ENCODE peak calls at places on chromosomes 4 and X, in five cellular contexts. F is left ventricle myocardium inferior, N is gastrocnemius medialis, W is neural progenitor cell, M is spleen. V is an unnamed sample.

GRCh38 chr4:154741877-154742851 is 1.6 kb upstream of the LRAT start:
- DNase-seq in F (no peak), N (no peak), W (peak; percentile 89), M (no peak), V (no peak)

GRCh38 chr4:687975-688694 is 816 bp downstream of the SLC49A3 start:
- DNase-seq in F (no peak), N (no peak), W (no peak), M (peak; percentile 80), V (no peak)

GRCh38 chr4:80070880-80071620 is 2.0 kb downstream of the ANTXR2 start:
- DNase-seq in F (no peak), N (no peak), W (no peak), M (no peak), V (no peak)

GRCh38 chrX:108033890-108034289 is 11.0 kb upstream of the VSIG1 start:
- DNase-seq in F (no peak), N (no peak), W (no peak), M (no peak), V (no peak)

GRCh38 chrX:136828830-136829229 is 48.1 kb upstream of the ARHGEF6 start:
- DNase-seq in F (no peak), N (no peak), W (no peak), M (no peak), V (no peak)

GRCh38 chr4:156497486-156497885 is 474.1 kb downstream of the PDGFC start:
- DNase-seq in F (no peak), N (no peak), W (no peak), M (no peak), V (no peak)

GRCh38 chr4:103892616-103893015 is 172.8 kb upstream of the TACR3 start:
- DNase-seq in F (no peak), N (no peak), W (no peak), M (no peak), V (no peak)

GRCh38 chr4:176277162-176277904 is 8.3 kb upstream of the ASB5 start:
- DNase-seq in F (peak; percentile 37), N (peak; percentile 38), W (peak; percentile 75), M (no peak), V (peak; percentile 33)

GRCh38 chr4:65561164-65561563 is 109.1 kb downstream of the EPHA5 start:
- DNase-seq in F (no peak), N (no peak), W (no peak), M (no peak), V (no peak)

GRCh38 chrX:23317799-23318724 is 16.6 kb upstream of the PTCHD1 start:
- DNase-seq in F (no peak), N (no peak), W (peak; percentile 61), M (no peak), V (no peak)

GRCh38 chrX:45524296-45524695 is 323.6 kb upstream of the DIPK2B start:
- DNase-seq in F (no peak), N (no peak), W (no peak), M (no peak), V (no peak)

GRCh38 chrX:69389221-69389620 is 114.9 kb upstream of the NALF2 start:
- DNase-seq in F (no peak), N (no peak), W (peak; percentile 16), M (no peak), V (no peak)

GRCh38 chr4:168722391-168722790 is 225.5 kb downstream of the PALLD start:
- DNase-seq in F (no peak), N (no peak), W (no peak), M (no peak), V (no peak)
- H3K27ac ChIP-seq in F (peak overlapping the region; percentile 37), N (no peak overlapping the region), W (no peak overlapping the region), M (no peak overlapping the region), V (no peak overlapping the region)

GRCh38 chrX:154657226-154657805 is 3.9 kb upstream of the CTAG2 start:
- DNase-seq in F (no peak), N (no peak), W (no peak), M (no peak), V (no peak)

GRCh38 chrX:154654925-154655324 is 1.5 kb upstream of the CTAG2 start:
- DNase-seq in F (no peak), N (no peak), W (no peak), M (no peak), V (no peak)

GRCh38 chrX:154654372-154654771 is 993 bp upstream of the CTAG2 start:
- DNase-seq in F (no peak), N (no peak), W (no peak), M (peak; percentile 70), V (no peak)

GRCh38 chrX:154655346-154655745 is 2.0 kb upstream of the CTAG2 start:
- DNase-seq in F (no peak), N (no peak), W (no peak), M (no peak), V (no peak)

GRCh38 chrX:154655786-154656185 is 2.4 kb upstream of the CTAG2 start:
- DNase-seq in F (no peak), N (no peak), W (no peak), M (peak; percentile 63), V (no peak)
- H3K27ac ChIP-seq in F (no peak overlapping the region), N (no peak overlapping the region), W (no peak overlapping the region), M (no peak overlapping the region), V (no peak overlapping the region)

DNA sequence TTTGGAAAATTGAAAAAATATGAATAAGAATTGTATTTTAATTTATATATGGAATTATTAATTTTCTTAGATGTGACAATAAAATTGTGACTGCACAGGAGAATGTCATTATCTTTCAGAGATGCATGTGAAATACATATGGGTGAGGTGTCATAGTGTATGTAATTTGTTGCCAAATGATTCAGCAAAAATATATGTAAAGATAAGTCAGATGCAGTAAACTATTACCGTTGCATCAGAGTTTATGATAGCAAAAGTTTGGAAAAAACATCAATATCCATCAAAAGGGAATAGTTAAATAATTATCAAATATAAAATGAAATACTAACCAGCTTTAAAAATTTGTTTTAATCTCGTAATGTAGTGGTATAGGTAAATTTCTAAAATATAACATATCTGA is 10.4 kb upstream of the SLC7A11 start:
- DNase-seq in F (no peak), N (no peak), W (no peak), M (no peak), V (no peak)
- H3K27ac ChIP-seq in F (no peak overlapping the region), N (no peak overlapping the region), W (no peak overlapping the region), M (no peak overlapping the region), V (no peak overlapping the region)

GRCh38 chr4:128660361-128660964 is 149.0 kb upstream of the JADE1 start:
- DNase-seq in F (no peak), N (peak; percentile 22), W (no peak), M (no peak), V (no peak)

GRCh38 chr4:128661529-128661928 is 148.0 kb upstream of the JADE1 start:
- DNase-seq in F (no peak), N (no peak), W (no peak), M (no peak), V (no peak)

GRCh38 chr4:128657638-128658037 is 151.9 kb upstream of the JADE1 start:
- DNase-seq in F (no peak), N (no peak), W (no peak), M (no peak), V (no peak)

GRCh38 chr4:128654465-128654864 is 155.0 kb upstream of the JADE1 start:
- DNase-seq in F (no peak), N (no peak), W (peak; percentile 12), M (no peak), V (no peak)

GRCh38 chr4:128658214-128658621 is 151.3 kb upstream of the JADE1 start:
- DNase-seq in F (no peak), N (no peak), W (no peak), M (no peak), V (no peak)
- H3K27ac ChIP-seq in F (peak overlapping the region; percentile 90), N (peak overlapping the region; percentile 60), W (no peak overlapping the region), M (no peak overlapping the region), V (no peak overlapping the region)

GRCh38 chr4:169246957-169247396 is 23.8 kb downstream of the SH3RF1 start:
- DNase-seq in F (no peak), N (no peak), W (no peak), M (no peak), V (no peak)
- H3K27ac ChIP-seq in F (no peak overlapping the region), N (no peak overlapping the region), W (peak overlapping the region; percentile 25), M (no peak overlapping the region), V (no peak overlapping the region)

GRCh38 chr4:153296424-153296823 is 48.1 kb upstream of the MND1 start:
- DNase-seq in F (no peak), N (no peak), W (peak; percentile 11), M (no peak), V (no peak)

GRCh38 chr4:153292897-153293674 is 51.4 kb upstream of the MND1 start:
- DNase-seq in F (no peak), N (no peak), W (no peak), M (no peak), V (no peak)

GRCh38 chr4:153293675-153294057 is 50.8 kb upstream of the MND1 start:
- DNase-seq in F (no peak), N (no peak), W (no peak), M (no peak), V (no peak)

GRCh38 chr4:153295131-153295755 is 49.2 kb upstream of the MND1 start:
- DNase-seq in F (no peak), N (no peak), W (no peak), M (no peak), V (no peak)

GRCh38 chr4:153294631-153295030 is 49.9 kb upstream of the MND1 start:
- DNase-seq in F (no peak), N (no peak), W (no peak), M (no peak), V (no peak)
- H3K27ac ChIP-seq in F (no peak overlapping the region), N (no peak overlapping the region), W (no peak overlapping the region), M (no peak overlapping the region), V (peak overlapping the region; percentile 45)

DNA sequence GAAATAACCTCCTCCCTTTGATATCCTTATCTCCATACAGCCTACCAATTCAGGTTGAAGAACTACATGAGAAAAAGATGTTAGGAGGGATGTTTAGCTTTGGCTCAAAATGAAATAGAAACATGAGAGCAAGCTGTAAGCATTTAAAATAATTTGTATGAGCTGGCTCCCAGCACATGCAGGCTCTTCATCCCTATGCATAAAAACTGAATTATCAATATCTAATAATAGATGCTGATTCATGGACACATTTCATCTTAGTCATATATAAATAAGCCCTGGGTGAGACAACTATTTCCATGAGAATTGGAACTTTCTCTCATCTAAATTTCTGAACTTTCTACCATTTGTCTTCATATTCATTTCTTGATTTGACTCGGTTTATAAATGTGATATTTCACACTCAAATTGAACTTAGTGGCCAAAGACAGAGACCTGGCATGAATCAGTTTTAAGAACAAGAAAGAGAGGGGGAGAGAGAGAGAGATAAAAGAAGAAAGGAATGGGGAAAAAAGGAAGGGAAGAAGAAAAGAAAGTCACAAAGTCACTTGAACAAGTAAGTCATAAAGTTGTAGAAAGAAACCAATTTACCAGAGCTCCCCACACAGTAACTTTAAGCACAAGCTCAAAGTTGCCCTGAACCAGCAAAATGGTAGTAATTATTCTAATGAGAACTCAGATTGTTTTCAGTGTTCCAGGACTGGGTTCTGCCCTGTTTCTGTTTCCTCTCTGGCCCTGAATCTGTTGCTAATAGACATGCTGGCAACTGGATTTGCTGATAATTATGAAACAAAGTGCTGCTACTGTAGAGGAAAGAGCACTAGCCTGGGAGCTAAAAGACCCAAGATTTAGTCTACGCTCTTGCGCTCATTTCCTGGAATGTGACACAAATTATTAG is 48.8 kb upstream of the GPR174 start:
- DNase-seq in F (no peak), N (no peak), W (no peak), M (no peak), V (no peak)
- H3K27ac ChIP-seq in F (peak overlapping the region; percentile 58), N (no peak overlapping the region), W (no peak overlapping the region), M (peak overlapping the region; percentile 21), V (no peak overlapping the region)

DNA sequence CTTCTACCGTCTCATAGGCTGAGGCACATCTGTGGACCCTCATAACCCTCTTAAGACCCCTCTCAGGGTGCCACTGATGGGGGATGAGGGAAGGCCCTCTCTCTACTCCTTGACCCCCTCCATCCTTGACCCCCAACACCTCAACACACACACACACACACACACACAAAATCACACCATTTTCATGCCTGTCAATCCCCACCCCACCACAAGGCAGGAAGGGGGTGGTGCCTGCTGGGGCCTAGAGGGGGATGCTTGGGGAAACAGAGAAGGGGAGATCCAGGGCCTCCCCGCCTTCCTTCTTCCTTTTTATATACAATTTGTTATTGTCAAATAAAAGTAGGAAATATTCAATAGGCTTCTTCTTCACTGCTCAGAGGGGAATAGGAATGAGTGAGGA is 1.2 kb upstream of the EBP start:
- DNase-seq in F (no peak), N (no peak), W (no peak), M (no peak), V (no peak)
- H3K27ac ChIP-seq in F (no peak overlapping the region), N (no peak overlapping the region), W (no peak overlapping the region), M (no peak overlapping the region), V (no peak overlapping the region)

V was measured in dorsolateral prefrontal cortex.